ENCODE peak calls at places on chromosomes 7 and 10, in nine cellular contexts. N is HCT116, M is body of pancreas, P is heart left ventricle, R is IMR-90, G is sigmoid colon, T is Peyer's patch, U is adrenal gland, V is transverse colon. D is an unnamed sample.

GRCh38 chr7:5231811-5232484 is 41.9 kb downstream of the WIPI2 start:
- DNase-seq in N (no peak), M (no peak), P (no peak), R (no peak), G (no peak), T (peak; percentile 66), U (no peak), V (peak; percentile 56), D (no peak)

GRCh38 chr7:94183289-94183749 is 179.2 kb upstream of the BET1 start:
- DNase-seq in N (peak; percentile 82), M (no peak), P (peak; percentile 35), R (peak; percentile 100), G (no peak), T (no peak), U (peak; percentile 20), V (no peak), D (peak; percentile 22)

GRCh38 chr7:121286186-121286585 is 42.6 kb upstream of the WNT16 start:
- DNase-seq in N (no peak), M (no peak), P (no peak), R (no peak), G (no peak), T (no peak), U (no peak), V (no peak), D (no peak)

GRCh38 chr10:106626371-106626770 is 538.1 kb downstream of the SORCS1 start:
- DNase-seq in N (no peak), M (no peak), P (no peak), R (no peak), G (no peak), T (no peak), U (no peak), V (no peak), D (no peak)

GRCh38 chr10:73113543-73113942 is 3.3 kb downstream of the NUDT13 start:
- DNase-seq in N (no peak), M (no peak), P (no peak), R (peak; percentile 45), G (no peak), T (no peak), U (no peak), V (no peak), D (no peak)

GRCh38 chr10:60883187-60883586 is 60.8 kb downstream of the RHOBTB1 start:
- DNase-seq in N (peak; percentile 8), M (peak; percentile 55), P (peak; percentile 55), R (peak; percentile 24), G (no peak), T (no peak), U (no peak), V (peak; percentile 19), D (no peak)

GRCh38 chr10:4725917-4726606 is 99.9 kb upstream of the AKR1E2 start:
- DNase-seq in N (peak; percentile 83), M (no peak), P (no peak), R (peak; percentile 89), G (no peak), T (no peak), U (no peak), V (no peak), D (no peak)

GRCh38 chr10:409403-410040 is 274.3 kb downstream of the ZMYND11 start:
- DNase-seq in N (no peak), M (no peak), P (no peak), R (no peak), G (no peak), T (no peak), U (no peak), V (no peak), D (no peak)

GRCh38 chr10:83930-84530 is 34.9 kb upstream of the TUBB8 start:
- DNase-seq in N (no peak), M (no peak), P (no peak), R (no peak), G (no peak), T (no peak), U (no peak), V (no peak), D (no peak)

GRCh38 chr7:47180268-47180826 is 401.6 kb downstream of the TNS3 start:
- DNase-seq in N (peak; percentile 33), M (peak; percentile 72), P (peak; percentile 49), R (peak; percentile 72), G (no peak), T (no peak), U (peak; percentile 47), V (peak; percentile 51), D (peak; percentile 72)

GRCh38 chr7:112962815-112963214 is 123.8 kb downstream of the GPR85 start:
- DNase-seq in N (no peak), M (no peak), P (no peak), R (no peak), G (no peak), T (no peak), U (no peak), V (no peak), D (no peak)
- H3K4me1 ChIP-seq in N (no peaks in the 10 kb centered on the region), M (no peaks in the 10 kb centered on the region), P (peaks cover 20% of the 10 kb centered on the region), R (no peaks in the 10 kb centered on the region), G (no peaks in the 10 kb centered on the region), T (no peaks in the 10 kb centered on the region), U (no peaks in the 10 kb centered on the region), V (no peaks in the 10 kb centered on the region), D (no peaks in the 10 kb centered on the region)

GRCh38 chr7:129569326-129569725 is 42.2 kb upstream of the NRF1 start:
- DNase-seq in N (no peak), M (no peak), P (no peak), R (no peak), G (no peak), T (no peak), U (no peak), V (no peak), D (no peak)
- TF ChIP-seq POLR2A in N (no peak), M (no peak), P (no peak), R (no peak), G (no peak), T (no peak), U (no peak), V (no peak), D (no peak)

DNA sequence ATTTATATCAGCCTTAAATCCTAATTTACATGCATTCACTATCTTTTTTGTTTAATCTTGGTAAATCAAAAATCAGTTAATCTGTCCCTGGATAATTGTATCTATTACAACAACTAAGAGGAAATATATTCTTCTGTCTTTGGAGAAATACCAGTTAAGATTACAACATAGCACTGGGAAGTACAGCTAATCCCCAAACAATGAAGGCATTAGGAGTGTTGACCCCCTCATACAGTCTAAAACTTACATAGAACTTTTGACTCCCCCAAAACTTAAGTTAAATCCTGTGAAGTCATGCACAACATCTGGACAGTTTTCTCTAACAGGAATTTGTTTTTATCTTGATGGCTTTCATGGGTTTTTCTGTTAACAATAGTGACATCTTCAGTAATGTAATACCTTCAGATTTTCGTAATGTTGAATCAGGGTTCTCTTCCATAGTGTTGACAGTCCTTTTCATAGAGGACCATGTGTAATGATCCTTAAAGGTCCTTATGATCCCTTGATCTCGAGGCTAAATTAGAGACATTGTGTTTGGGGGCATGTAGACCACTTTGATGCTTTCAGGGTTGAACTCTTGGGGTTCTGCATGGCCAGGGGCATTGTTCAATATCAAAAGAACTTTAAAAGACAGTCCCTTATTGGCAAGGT is 24.1 kb upstream of the ABCC2 start:
- DNase-seq in N (no peak), M (no peak), P (no peak), R (peak; percentile 49), G (no peak), T (no peak), U (no peak), V (no peak), D (no peak)
- H3K27me3 ChIP-seq in N (no peaks in the 10 kb centered on the region), M (no peaks in the 10 kb centered on the region), P (no peaks in the 10 kb centered on the region), R (no peaks in the 10 kb centered on the region), G (no peaks in the 10 kb centered on the region), T (no peaks in the 10 kb centered on the region), U (no peaks in the 10 kb centered on the region), V (no peaks in the 10 kb centered on the region), D (no peaks in the 10 kb centered on the region)

GRCh38 chr7:36960105-36960504 is 235.8 kb upstream of the AOAH start:
- DNase-seq in N (no peak), M (no peak), P (no peak), R (no peak), G (no peak), T (no peak), U (no peak), V (no peak), D (no peak)

GRCh38 chr7:36951257-36951697 is 227.0 kb upstream of the AOAH start:
- DNase-seq in N (no peak), M (no peak), P (no peak), R (no peak), G (no peak), T (peak; percentile 18), U (no peak), V (peak; percentile 21), D (no peak)

GRCh38 chr7:36958094-36958718 is 233.9 kb upstream of the AOAH start:
- DNase-seq in N (no peak), M (no peak), P (no peak), R (no peak), G (no peak), T (no peak), U (no peak), V (no peak), D (no peak)

GRCh38 chr7:36957620-36958019 is 233.3 kb upstream of the AOAH start:
- DNase-seq in N (no peak), M (no peak), P (no peak), R (no peak), G (no peak), T (peak; percentile 37), U (no peak), V (no peak), D (no peak)

GRCh38 chr7:36955730-36956129 is 231.4 kb upstream of the AOAH start:
- DNase-seq in N (no peak), M (no peak), P (no peak), R (no peak), G (no peak), T (no peak), U (no peak), V (no peak), D (no peak)
- H3K4me1 ChIP-seq in N (no peaks in the 10 kb centered on the region), M (peaks cover 2% of the 10 kb centered on the region), P (no peaks in the 10 kb centered on the region), R (no peaks in the 10 kb centered on the region), G (no peaks in the 10 kb centered on the region), T (no peaks in the 10 kb centered on the region), U (no peaks in the 10 kb centered on the region), V (no peaks in the 10 kb centered on the region), D (no peaks in the 10 kb centered on the region)

GRCh38 chr10:71735709-71736569 is 16.4 kb upstream of the C10orf105 start:
- DNase-seq in N (no peak), M (no peak), P (no peak), R (no peak), G (no peak), T (peak; percentile 78), U (no peak), V (peak; percentile 62), D (no peak)
- TF ChIP-seq POLR2A in N (no peak), M (no peak), P (no peak), R (no peak), G (no peak), T (no peak), U (no peak), V (no peak), D (no peak)

GRCh38 chr10:93063977-93064660 is 3.5 kb downstream of the CYP26C1 start:
- DNase-seq in N (no peak), M (no peak), P (no peak), R (no peak), G (no peak), T (no peak), U (no peak), V (no peak), D (no peak)
- H3K27me3 ChIP-seq in N (no peaks in the 10 kb centered on the region), M (no peaks in the 10 kb centered on the region), P (peaks cover 99% of the 10 kb centered on the region), R (peaks cover 89% of the 10 kb centered on the region), G (peaks cover 82% of the 10 kb centered on the region), T (peaks cover 14% of the 10 kb centered on the region), U (peaks cover 61% of the 10 kb centered on the region), V (peaks cover 99% of the 10 kb centered on the region), D (peaks cover 3% of the 10 kb centered on the region)